ENCODE peak calls at places on chromosomes 16 and 17, in five cellular contexts. Y, V, P, A and W are unnamed samples.

GRCh38 chr16:2706085-2706484 is 13.9 kb downstream of the PRSS27 start:
- DNase-seq in Y (no peak), V (no peak), P (no peak), A (no peak), W (no peak)

GRCh38 chr16:17499223-17499902 is 28.6 kb upstream of the XYLT1 start:
- DNase-seq in Y (no peak), V (no peak), P (no peak), A (no peak), W (no peak)

GRCh38 chr17:82616021-82616703 is 32.1 kb downstream of the WDR45B start:
- DNase-seq in Y (no peak), V (no peak), P (no peak), A (no peak), W (no peak)

GRCh38 chr16:88977028-88977844 is at the start of gene CBFA2T3:
- DNase-seq in Y (peak; percentile 84), V (no peak), P (no peak), A (no peak), W (no peak)

GRCh38 chr16:83996481-83997252 is 28.6 kb downstream of the NECAB2 start:
- DNase-seq in Y (no peak), V (no peak), P (no peak), A (no peak), W (no peak)

GRCh38 chr17:50362661-50363060 is 10.3 kb downstream of the MRPL27 start:
- DNase-seq in Y (no peak), V (no peak), P (no peak), A (no peak), W (no peak)

GRCh38 chr16:14186007-14186953 is 115.2 kb downstream of the MRTFB start:
- DNase-seq in Y (peak; percentile 47), V (peak; percentile 92), P (no peak), A (no peak), W (peak; percentile 36)

GRCh38 chr17:34703533-34703932 is 124.2 kb downstream of the TMEM132E start:
- DNase-seq in Y (peak; percentile 25), V (peak; percentile 19), P (no peak), A (no peak), W (peak; percentile 6)

GRCh38 chr17:68738044-68738443 is 136.9 kb upstream of the FAM20A start:
- DNase-seq in Y (no peak), V (no peak), P (no peak), A (no peak), W (no peak)

GRCh38 chr16:68696514-68696913 is 40.6 kb upstream of the CDH1 start:
- DNase-seq in Y (no peak), V (no peak), P (no peak), A (no peak), W (no peak)

GRCh38 chr16:23182675-23183485 is at the start of gene SCNN1G:
- DNase-seq in Y (no peak), V (peak; percentile 5), P (no peak), A (no peak), W (no peak)

GRCh38 chr16:51150894-51151320 is at the start of gene SALL1:
- DNase-seq in Y (no peak), V (no peak), P (no peak), A (no peak), W (no peak)

DNA sequence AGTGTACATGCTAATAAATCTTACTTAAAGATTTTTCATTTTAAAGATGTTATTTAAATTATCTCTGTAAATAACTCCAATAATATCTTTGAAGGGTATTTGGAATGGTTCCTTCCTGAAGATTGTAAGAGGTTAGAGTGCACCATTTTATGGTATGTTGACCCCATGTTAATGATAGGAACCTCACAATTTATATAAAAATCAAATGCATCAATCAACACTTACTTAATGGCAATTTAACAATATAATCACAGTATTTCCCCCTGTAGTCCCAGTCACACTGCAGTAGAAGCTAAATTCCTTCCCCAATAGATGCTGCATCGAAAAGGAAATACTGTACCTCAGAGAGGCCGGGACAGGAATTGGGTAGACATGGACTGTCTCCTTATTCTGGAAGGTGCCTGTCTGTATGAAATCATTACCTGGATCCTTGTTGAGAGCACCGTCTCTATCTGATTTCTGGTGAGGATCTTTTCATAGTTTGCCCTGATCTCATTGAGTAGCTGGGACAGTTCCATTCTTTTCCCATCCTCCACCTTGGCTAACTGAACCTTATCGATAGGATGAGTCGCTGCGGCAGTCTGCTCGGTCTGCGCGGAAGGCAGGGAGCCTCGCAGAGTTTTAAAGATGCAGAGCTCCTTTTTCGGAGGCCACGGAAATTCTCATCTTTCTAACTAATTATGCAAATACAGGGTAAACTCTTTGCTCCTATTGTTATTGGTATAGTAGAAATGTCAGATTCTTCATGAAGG is at the start of gene KRT222:
- DNase-seq in Y (no peak), V (no peak), P (no peak), A (no peak), W (no peak)
- H3K4me3 ChIP-seq in Y (peak within 1 kb of the TSS; percentile 28), V (no peak within 1 kb of the TSS), P (peak within 1 kb of the TSS; percentile 52), A (no peak within 1 kb of the TSS), W (no peak within 1 kb of the TSS)

GRCh38 chr16:70770291-70770967 is 30.5 kb downstream of the VAC14 start:
- DNase-seq in Y (no peak), V (no peak), P (no peak), A (no peak), W (no peak)
- TF ChIP-seq CTCF in Y (no peak), V (no peak), P (peak; percentile 42), A (no peak), W (no peak)

GRCh38 chr17:1039511-1040215 is 42.7 kb downstream of the TIMM22 start:
- DNase-seq in Y (peak; percentile 83), V (no peak), P (no peak), A (no peak), W (no peak)
- H3K4me3 ChIP-seq in Y (peak overlapping the region; percentile 20), V (no peak overlapping the region), P (no peak overlapping the region), A (no peak overlapping the region), W (no peak overlapping the region)

DNA sequence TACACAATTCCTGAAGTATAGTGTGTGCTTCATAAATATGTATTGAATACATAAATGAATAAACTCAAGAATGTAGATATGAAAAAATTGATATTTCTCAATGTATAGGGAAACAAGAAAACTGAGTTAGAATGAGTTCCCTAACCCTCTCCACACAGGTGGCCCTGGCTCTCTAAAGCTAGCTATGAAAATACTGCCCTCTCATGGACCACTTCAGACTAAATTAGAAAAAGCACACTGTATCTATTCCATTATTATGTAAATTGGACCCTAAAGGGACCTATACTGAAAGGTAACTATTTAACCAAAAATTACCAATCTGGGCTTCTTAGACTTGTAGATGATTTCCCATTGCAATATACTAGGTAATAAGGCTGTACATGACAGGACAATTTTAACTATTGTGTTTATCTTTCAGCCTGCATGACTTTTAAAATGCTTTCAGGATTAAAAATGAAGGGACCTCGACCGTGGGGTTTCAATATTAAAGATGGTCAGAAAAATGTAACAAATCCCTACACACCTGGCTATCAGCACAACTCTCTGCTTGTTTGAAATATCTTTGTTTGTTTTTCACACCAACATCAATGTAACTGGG is 672.5 kb upstream of the KIF2B start:
- DNase-seq in Y (no peak), V (no peak), P (no peak), A (no peak), W (no peak)
- TF ChIP-seq CTCF in Y (no peak), V (no peak), P (peak; percentile 25), A (no peak), W (no peak)

GRCh38 chr17:39621523-39622379 is 5.0 kb upstream of the PPP1R1B start:
- DNase-seq in Y (peak; percentile 84), V (peak; percentile 56), P (no peak), A (no peak), W (peak; percentile 44)
- H3K4me3 ChIP-seq in Y (no peak overlapping the region), V (no peak overlapping the region), P (no peak overlapping the region), A (no peak overlapping the region), W (no peak overlapping the region)